ENCODE peak calls at places on chromosomes 12 and 14, in ten cellular contexts. V is HuH-7; W is NT2/D1; Y is GM23248; L is mesothelial cell of epicardium; G is WTC11; K is amniotic stem cell; F is stimulated activated naive CD4-positive, alpha-beta T cell treated with Interleukin-2 at 50 U/mL for 16 hours; C is fibroblast of mammary gland; N is iris pigment epithelial cell. S is an unnamed sample.

GRCh38 chr14:103296007-103296406 is 38.0 kb upstream of the EIF5 start:
- DNase-seq in V (no peak), W (no peak), Y (peak), L (no peak), G (no peak), K (no peak), F (no peak), C (peak), N (peak), S (no peak)

GRCh38 chr12:76533331-76533730 is 26.2 kb downstream of the OSBPL8 start:
- DNase-seq in V (no peak), W (no peak), Y (no peak), L (no peak), G (no peak), K (no peak), F (no peak), C (no peak), N (peak), S (no peak)

GRCh38 chr14:81682134-81682533 is 148.5 kb upstream of the SEL1L start:
- DNase-seq in V (no peak), W (no peak), Y (no peak), L (no peak), G (no peak), K (no peak), F (no peak), C (no peak), N (no peak), S (no peak)

GRCh38 chr14:64698899-64699298 is 5.3 kb upstream of the PLEKHG3 start:
- DNase-seq in V (no peak), W (no peak), Y (no peak), L (no peak), G (no peak), K (no peak), F (no peak), C (no peak), N (no peak), S (peak)

GRCh38 chr12:53005215-53005985 is 856 bp upstream of the EIF4B start:
- DNase-seq in V (no peak), W (no peak), Y (peak), L (no peak), G (peak), K (no peak), F (no peak), C (no peak), N (no peak), S (peak)

GRCh38 chr14:100281286-100282082 is 24.8 kb downstream of the SLC25A29 start:
- DNase-seq in V (no peak), W (no peak), Y (no peak), L (no peak), G (no peak), K (no peak), F (no peak), C (no peak), N (no peak), S (no peak)

GRCh38 chr12:16008442-16008841 is 97.3 kb downstream of the DERA start:
- DNase-seq in V (peak), W (no peak), Y (no peak), L (no peak), G (no peak), K (no peak), F (no peak), C (no peak), N (peak), S (no peak)

GRCh38 chr12:19922687-19923086 is 445.6 kb upstream of the PDE3A start:
- DNase-seq in V (no peak), W (no peak), Y (no peak), L (no peak), G (no peak), K (no peak), F (no peak), C (peak), N (no peak), S (no peak)

GRCh38 chr14:96852823-96853422 is 55.7 kb downstream of the VRK1 start:
- DNase-seq in V (no peak), W (no peak), Y (peak), L (no peak), G (no peak), K (peak), F (no peak), C (peak), N (peak), S (peak)

GRCh38 chr14:64704743-64705405 is 650 bp downstream of the PLEKHG3 start:
- DNase-seq in V (no peak), W (no peak), Y (peak), L (peak), G (no peak), K (no peak), F (no peak), C (no peak), N (no peak), S (peak)

GRCh38 chr14:22084393-22085281 is 411.0 kb upstream of the OR4E1 start:
- DNase-seq in V (peak), W (peak), Y (peak), L (no peak), G (no peak), K (peak), F (no peak), C (peak), N (peak), S (no peak)

GRCh38 chr12:100024974-100025555 is 40.3 kb upstream of the ANKS1B start:
- DNase-seq in V (no peak), W (no peak), Y (no peak), L (no peak), G (no peak), K (no peak), F (no peak), C (peak), N (peak), S (no peak)

GRCh38 chr12:45681469-45681868 is 48.0 kb upstream of the ARID2 start:
- DNase-seq in V (no peak), W (no peak), Y (no peak), L (no peak), G (no peak), K (no peak), F (no peak), C (peak), N (no peak), S (no peak)

GRCh38 chr12:3761116-3761770 is 8.3 kb upstream of the CRACR2A start:
- DNase-seq in V (no peak), W (no peak), Y (no peak), L (no peak), G (no peak), K (no peak), F (no peak), C (peak), N (peak), S (no peak)

GRCh38 chr12:102631274-102631673 is 150.9 kb upstream of the IGF1 start:
- DNase-seq in V (no peak), W (no peak), Y (peak), L (no peak), G (no peak), K (peak), F (no peak), C (peak), N (peak), S (no peak)

GRCh38 chr14:52380294-52380693 is 66.2 kb downstream of the PTGER2 start:
- DNase-seq in V (no peak), W (no peak), Y (peak), L (no peak), G (no peak), K (no peak), F (no peak), C (peak), N (peak), S (no peak)

GRCh38 chr12:104372048-104372720 is 68.6 kb downstream of the EID3 start:
- DNase-seq in V (no peak), W (no peak), Y (no peak), L (no peak), G (no peak), K (no peak), F (peak), C (no peak), N (no peak), S (peak)

GRCh38 chr14:50333010-50333409 is 20.9 kb downstream of the DMAC2L start:
- DNase-seq in V (no peak), W (no peak), Y (peak), L (no peak), G (no peak), K (no peak), F (no peak), C (peak), N (peak), S (no peak)

GRCh38 chr12:100481021-100481420 is 7.4 kb downstream of the NR1H4 start:
- DNase-seq in V (no peak), W (no peak), Y (no peak), L (no peak), G (no peak), K (no peak), F (no peak), C (no peak), N (peak), S (no peak)

GRCh38 chr14:26761532-26761931 is 163.7 kb upstream of the NOVA1 start:
- DNase-seq in V (no peak), W (no peak), Y (no peak), L (no peak), G (no peak), K (no peak), F (no peak), C (no peak), N (no peak), S (no peak)

GRCh38 chr12:98022961-98023360 is 492.4 kb upstream of the TMPO start:
- DNase-seq in V (no peak), W (no peak), Y (no peak), L (no peak), G (no peak), K (no peak), F (no peak), C (peak), N (peak), S (no peak)

GRCh38 chr12:72622556-72622955 is 350.4 kb downstream of the TRHDE start:
- DNase-seq in V (no peak), W (no peak), Y (no peak), L (no peak), G (no peak), K (no peak), F (no peak), C (no peak), N (no peak), S (no peak)

GRCh38 chr12:127811988-127812387 is 455.0 kb upstream of the TMEM132C start:
- DNase-seq in V (no peak), W (peak), Y (peak), L (no peak), G (no peak), K (peak), F (no peak), C (peak), N (peak), S (no peak)

GRCh38 chr12:62332598-62332997 is 72.4 kb downstream of the USP15 start:
- DNase-seq in V (no peak), W (no peak), Y (peak), L (no peak), G (no peak), K (peak), F (no peak), C (peak), N (peak), S (no peak)

GRCh38 chr14:50055461-50056228 is 60.7 kb downstream of the VCPKMT start:
- DNase-seq in V (no peak), W (no peak), Y (peak), L (no peak), G (no peak), K (no peak), F (no peak), C (no peak), N (no peak), S (no peak)

GRCh38 chr12:14962180-14962579 is 779 bp upstream of the ARHGDIB start:
- DNase-seq in V (no peak), W (no peak), Y (no peak), L (no peak), G (no peak), K (no peak), F (no peak), C (no peak), N (no peak), S (no peak)

GRCh38 chr14:71243697-71244096 is 336.4 kb downstream of the PCNX1 start:
- DNase-seq in V (no peak), W (no peak), Y (peak), L (no peak), G (no peak), K (peak), F (no peak), C (peak), N (peak), S (no peak)

GRCh38 chr12:2044165-2044564 is 8.6 kb upstream of the CACNA1C start:
- DNase-seq in V (no peak), W (no peak), Y (no peak), L (no peak), G (no peak), K (no peak), F (no peak), C (no peak), N (no peak), S (no peak)

GRCh38 chr14:91125801-91126200 is 11.9 kb downstream of the DGLUCY start:
- DNase-seq in V (no peak), W (no peak), Y (no peak), L (no peak), G (no peak), K (no peak), F (no peak), C (no peak), N (no peak), S (no peak)

GRCh38 chr12:52582971-52583456 is 9.4 kb upstream of the KRT74 start:
- DNase-seq in V (peak), W (peak), Y (peak), L (peak), G (peak), K (peak), F (peak), C (peak), N (peak), S (peak)